ENCODE peak calls at places on chromosomes 3 and 15, in seven cellular contexts. D is lower leg skin, K is NB4, I is epithelial cell of esophagus, O is body of pancreas, M is foreskin fibroblast, F is fibroblast of pulmonary artery. V is an unnamed sample.

GRCh38 chr3:47423548-47424145 is 42.8 kb downstream of the PTPN23 start:
- DNase-seq in D (no peak), K (no peak), I (no peak), O (no peak), M (no peak), F (no peak), V (no peak)

GRCh38 chr3:15333099-15333956 is 942 bp upstream of the SH3BP5 start:
- DNase-seq in D (no peak), K (no peak), I (peak), O (no peak), M (no peak), F (no peak), V (no peak)

GRCh38 chr15:73955851-73956250 is 29.6 kb downstream of the LOXL1 start:
- DNase-seq in D (no peak), K (no peak), I (no peak), O (no peak), M (no peak), F (no peak), V (no peak)

GRCh38 chr3:64889991-64890390 is 202.2 kb upstream of the ADAMTS9 start:
- DNase-seq in D (no peak), K (no peak), I (no peak), O (peak), M (no peak), F (peak), V (no peak)

GRCh38 chr15:40597024-40597423 is 3.0 kb downstream of the KNL1 start:
- DNase-seq in D (no peak), K (no peak), I (no peak), O (no peak), M (no peak), F (no peak), V (no peak)

GRCh38 chr3:149266733-149267132 is 45.1 kb upstream of the CP start:
- DNase-seq in D (no peak), K (no peak), I (no peak), O (no peak), M (peak), F (no peak), V (no peak)

GRCh38 chr3:191901746-191902145 is 440.8 kb downstream of the PYDC2 start:
- DNase-seq in D (no peak), K (no peak), I (peak), O (no peak), M (no peak), F (no peak), V (peak)

GRCh38 chr3:4493931-4494806 is 1.0 kb downstream of the ITPR1 start:
- DNase-seq in D (peak), K (peak), I (peak), O (peak), M (peak), F (peak), V (no peak)

GRCh38 chr15:47675735-47676134 is 41.6 kb upstream of the SEMA6D start:
- DNase-seq in D (no peak), K (no peak), I (no peak), O (no peak), M (no peak), F (no peak), V (no peak)

GRCh38 chr3:166100710-166101109 is 263.5 kb upstream of the BCHE start:
- DNase-seq in D (no peak), K (no peak), I (peak), O (no peak), M (no peak), F (no peak), V (peak)

GRCh38 chr15:74340139-74340538 is 27.3 kb downstream of the CYP11A1 start:
- DNase-seq in D (peak), K (peak), I (peak), O (no peak), M (peak), F (peak), V (peak)

GRCh38 chr3:149224736-149225594 is 3.3 kb upstream of the CP start:
- DNase-seq in D (no peak), K (peak), I (peak), O (no peak), M (peak), F (peak), V (peak)

GRCh38 chr3:101567528-101568317 is 6.1 kb downstream of the TRMT10C start:
- DNase-seq in D (no peak), K (no peak), I (no peak), O (no peak), M (peak), F (no peak), V (no peak)

GRCh38 chr3:45029661-45030060 is 3.6 kb downstream of the CLEC3B start:
- DNase-seq in D (no peak), K (no peak), I (peak), O (no peak), M (peak), F (peak), V (peak)

GRCh38 chr3:107756649-107757048 is 233.9 kb downstream of the BBX start:
- DNase-seq in D (no peak), K (no peak), I (no peak), O (no peak), M (no peak), F (no peak), V (no peak)

GRCh38 chr3:55485208-55485791 is 1.8 kb downstream of the WNT5A start:
- DNase-seq in D (no peak), K (peak), I (peak), O (peak), M (peak), F (peak), V (no peak)

GRCh38 chr3:133595341-133595740 is 21.9 kb downstream of the CDV3 start:
- DNase-seq in D (no peak), K (no peak), I (peak), O (no peak), M (no peak), F (no peak), V (peak)

GRCh38 chr3:195522254-195523023 is 20.7 kb downstream of the PPP1R2 start:
- DNase-seq in D (no peak), K (peak), I (peak), O (no peak), M (no peak), F (peak), V (peak)

GRCh38 chr3:111087924-111088469 is 16.4 kb downstream of the NECTIN3 start:
- DNase-seq in D (no peak), K (no peak), I (no peak), O (no peak), M (no peak), F (no peak), V (no peak)

GRCh38 chr15:77636209-77636608 is 3.5 kb upstream of the LINGO1 start:
- DNase-seq in D (no peak), K (no peak), I (no peak), O (no peak), M (no peak), F (no peak), V (no peak)

GRCh38 chr3:183534249-183534648 is 21.3 kb downstream of the KLHL6 start:
- DNase-seq in D (no peak), K (no peak), I (peak), O (no peak), M (peak), F (peak), V (peak)

GRCh38 chr3:64278631-64279030 is 53.4 kb upstream of the PRICKLE2 start:
- DNase-seq in D (no peak), K (no peak), I (no peak), O (no peak), M (no peak), F (peak), V (no peak)

GRCh38 chr3:129077222-129077621 is 16.6 kb downstream of the GP9 start:
- DNase-seq in D (no peak), K (no peak), I (no peak), O (no peak), M (peak), F (peak), V (no peak)
- TF ChIP-seq CTCF in D (no peak), K (no peak), I (no peak), O (no peak), M (no peak), F (no peak), V (no peak)

DNA sequence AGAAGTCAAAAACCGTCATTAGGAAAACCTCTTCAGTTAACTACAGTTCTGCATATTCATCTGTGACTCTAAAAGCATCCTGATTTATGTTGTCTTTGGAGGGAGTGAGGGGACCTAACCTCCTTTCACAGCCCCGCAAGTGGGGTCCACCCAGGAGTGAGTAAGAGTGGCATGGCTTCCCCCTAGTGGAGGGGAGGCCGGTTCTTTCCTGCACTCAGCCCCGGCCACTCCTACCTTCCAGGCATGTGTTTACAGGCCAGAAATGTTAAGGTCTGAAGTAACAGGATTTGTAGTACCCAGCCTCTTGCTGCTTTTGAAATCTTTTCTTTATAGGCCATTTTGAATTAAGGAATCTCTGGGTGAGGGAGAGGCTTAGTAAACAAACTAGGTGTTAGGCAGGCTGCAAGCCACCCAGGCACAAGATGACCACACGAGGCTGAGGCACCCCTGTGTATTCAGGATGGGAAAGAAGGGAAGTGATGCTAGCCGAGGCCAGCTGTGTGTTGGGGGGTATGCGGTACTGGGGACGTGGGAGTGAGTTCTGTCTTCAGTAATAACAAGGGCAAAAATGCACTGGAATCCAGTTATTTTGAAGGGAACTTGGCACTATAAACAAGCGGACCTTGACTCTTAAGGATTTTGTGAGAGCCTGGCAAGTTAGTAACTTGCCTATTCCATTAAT is 50.5 kb downstream of the CTDSPL start:
- DNase-seq in D (no peak), K (no peak), I (peak), O (no peak), M (no peak), F (no peak), V (peak)
- TF ChIP-seq CTCF in D (no peak), K (no peak), I (peak), O (no peak), M (no peak), F (no peak), V (peak)

DNA sequence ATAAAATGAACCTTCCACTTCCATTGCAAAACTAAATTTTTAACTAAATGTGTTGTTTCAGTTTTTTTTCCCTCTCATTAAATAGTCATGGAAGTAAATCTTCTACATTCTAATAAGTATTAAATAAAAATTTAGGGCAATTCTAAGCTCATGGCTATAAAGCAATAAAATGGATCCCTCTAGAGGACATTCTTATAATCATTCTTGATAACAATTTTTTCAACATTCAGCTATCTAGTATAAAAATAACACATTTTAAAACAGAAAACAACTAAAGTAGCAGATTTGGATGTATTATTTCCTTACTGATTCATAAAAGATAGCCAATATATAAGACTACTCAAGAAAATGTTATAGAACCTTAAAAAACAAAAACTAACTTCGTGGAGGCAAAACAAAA is 393.1 kb downstream of the PLOD2 start:
- DNase-seq in D (no peak), K (no peak), I (peak), O (no peak), M (no peak), F (peak), V (peak)
- TF ChIP-seq CTCF in D (no peak), K (no peak), I (peak), O (no peak), M (peak), F (peak), V (no peak)

GRCh38 chr3:50222169-50222528 is 13.9 kb upstream of the GNAI2 start:
- DNase-seq in D (no peak), K (no peak), I (no peak), O (no peak), M (no peak), F (no peak), V (no peak)
- TF ChIP-seq CTCF in D (no peak), K (no peak), I (no peak), O (no peak), M (no peak), F (no peak), V (no peak)